ENCODE peak calls at places on chromosome 7, in ten cellular contexts. V is mammary epithelial cell; I is transverse colon; C is ovary; M is uterus; S is left ventricle myocardium inferior; H is hepatocyte; A is naive thymus-derived CD4-positive, alpha-beta T cell; Q is esophagus muscularis mucosa; L is BE2C. J is an unnamed sample.

GRCh38 chr7:131543298-131543697 is 13.1 kb downstream of the PODXL start:
- DNase-seq in S (no peak), H (no peak), M (no peak), Q (no peak), L (no peak), V (no peak), A (no peak), I (no peak), C (no peak), J (no peak)

GRCh38 chr7:157124655-157125054 is 14.1 kb upstream of the UBE3C start:
- DNase-seq in M (no peak), V (no peak), A (no peak), Q (no peak), C (no peak), H (no peak), S (no peak), L (no peak), I (no peak), J (no peak)

GRCh38 chr7:30226593-30227268 is 57.7 kb upstream of the ZNRF2 start:
- DNase-seq in A (no peak), L (peak; percentile 47), H (peak; percentile 70), M (no peak), V (peak; percentile 59), Q (peak; percentile 74), C (no peak), S (no peak), I (peak; percentile 70), J (peak; percentile 71)

GRCh38 chr7:36300696-36301350 is 88.8 kb upstream of the ANLN start:
- DNase-seq in M (no peak), I (no peak), S (no peak), H (no peak), V (no peak), L (no peak), C (no peak), A (no peak), Q (no peak), J (no peak)

GRCh38 chr7:112567388-112567787 is 86.6 kb downstream of the LSMEM1 start:
- DNase-seq in I (no peak), C (no peak), A (no peak), S (no peak), H (no peak), M (no peak), V (no peak), L (no peak), Q (no peak), J (no peak)

GRCh38 chr7:111527545-111527944 is 34.7 kb downstream of the IMMP2L start:
- DNase-seq in Q (no peak), H (no peak), V (no peak), I (no peak), C (no peak), A (no peak), M (no peak), S (no peak), L (no peak), J (no peak)

GRCh38 chr7:31408120-31408729 is 67.7 kb upstream of the NEUROD6 start:
- DNase-seq in H (peak; percentile 70), S (no peak), M (no peak), I (no peak), V (peak; percentile 83), L (no peak), Q (no peak), A (no peak), C (no peak), J (no peak)

GRCh38 chr7:134350682-134351081 is 34.0 kb upstream of the SLC35B4 start:
- DNase-seq in I (no peak), C (no peak), M (no peak), H (no peak), Q (no peak), V (no peak), A (no peak), S (no peak), L (no peak), J (no peak)

GRCh38 chr7:144670251-144670650 is 165.6 kb downstream of the TPK1 start:
- DNase-seq in L (no peak), Q (no peak), A (peak; percentile 11), C (no peak), M (no peak), V (peak; percentile 33), H (peak; percentile 42), I (no peak), S (no peak), J (no peak)

DNA sequence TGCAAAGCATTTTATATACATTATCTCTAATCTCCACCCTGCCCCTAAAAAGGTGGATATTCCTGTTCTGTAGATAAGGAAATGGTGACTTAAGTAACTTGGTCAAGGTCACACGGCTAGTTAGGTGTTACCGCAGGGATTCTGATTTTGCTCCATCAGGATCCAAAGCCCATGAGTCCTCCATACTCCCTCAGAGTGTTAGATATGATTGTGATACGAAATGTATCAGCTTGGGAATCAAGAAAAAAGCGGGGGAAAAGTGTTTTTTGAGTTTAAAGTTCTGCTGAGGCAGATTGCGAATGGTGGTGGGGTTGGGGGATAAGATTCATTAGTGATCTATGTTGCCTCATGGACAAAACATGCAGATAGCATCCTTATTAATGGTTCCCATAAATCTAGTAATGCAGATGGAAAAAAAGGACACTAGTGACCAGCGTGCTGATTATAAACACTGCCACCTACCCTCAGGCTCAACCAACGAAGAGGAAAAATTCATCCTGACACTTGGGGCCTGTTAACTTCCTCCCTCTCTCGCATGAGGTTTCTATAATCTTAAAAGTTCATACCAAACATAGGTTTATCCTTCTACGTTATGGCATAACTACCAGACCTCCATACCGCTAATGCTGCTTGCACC is 2.3 kb downstream of the ICA1 start:
- DNase-seq in M (no peak), I (no peak), H (no peak), Q (no peak), A (no peak), C (no peak), V (no peak), S (no peak), L (peak; percentile 31), J (no peak)
- H3K4me1 ChIP-seq in M (no peaks in the 10 kb centered on the region), I (no peaks in the 10 kb centered on the region), H (no peaks in the 10 kb centered on the region), Q (peaks cover 17% of the 10 kb centered on the region), A (no peaks in the 10 kb centered on the region), C (no peaks in the 10 kb centered on the region), V (peaks cover 5% of the 10 kb centered on the region), S (peaks cover 40% of the 10 kb centered on the region), L (peaks cover 16% of the 10 kb centered on the region), J (no peaks in the 10 kb centered on the region)

DNA sequence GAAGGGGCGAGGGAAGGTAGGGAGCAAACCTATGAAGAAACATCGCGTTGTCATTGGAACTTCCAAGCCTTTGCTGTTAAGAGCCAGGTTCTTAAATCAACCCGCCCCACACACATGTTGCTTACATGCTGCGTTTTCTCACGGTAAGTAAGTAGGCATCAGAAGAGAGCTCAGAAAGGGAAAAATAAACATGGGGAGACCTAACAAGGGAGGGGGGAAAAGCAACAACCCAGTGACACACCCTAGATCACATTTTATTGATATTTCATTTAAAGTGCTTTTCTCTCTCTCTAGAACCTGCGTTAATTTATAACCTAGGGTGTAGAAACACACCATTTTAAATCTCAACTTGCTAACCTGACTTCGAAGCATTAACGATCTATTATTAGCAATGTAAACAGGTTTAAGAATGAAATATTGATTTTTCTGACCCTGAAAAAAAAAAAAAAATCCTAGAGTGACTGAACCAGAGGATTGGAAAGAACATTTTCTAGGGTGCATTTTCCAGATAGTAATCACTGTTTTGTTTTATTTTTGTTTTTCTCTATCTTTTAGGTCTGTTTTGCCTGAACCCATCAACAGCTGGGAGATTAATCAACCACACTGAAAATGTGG is 3.2 kb downstream of the HOXA2 start:
- DNase-seq in A (no peak), L (no peak), C (no peak), V (peak; percentile 62), H (no peak), S (no peak), Q (no peak), I (no peak), M (no peak), J (no peak)
- H3K27me3 ChIP-seq in A (peaks cover 25% of the 10 kb centered on the region), L (peaks cover 99% of the 10 kb centered on the region), C (no peaks in the 10 kb centered on the region), V (no peaks in the 10 kb centered on the region), H (peaks cover 98% of the 10 kb centered on the region), S (peaks cover 100% of the 10 kb centered on the region), Q (no peaks in the 10 kb centered on the region), I (no peaks in the 10 kb centered on the region), M (no peaks in the 10 kb centered on the region), J (no peaks in the 10 kb centered on the region)

DNA sequence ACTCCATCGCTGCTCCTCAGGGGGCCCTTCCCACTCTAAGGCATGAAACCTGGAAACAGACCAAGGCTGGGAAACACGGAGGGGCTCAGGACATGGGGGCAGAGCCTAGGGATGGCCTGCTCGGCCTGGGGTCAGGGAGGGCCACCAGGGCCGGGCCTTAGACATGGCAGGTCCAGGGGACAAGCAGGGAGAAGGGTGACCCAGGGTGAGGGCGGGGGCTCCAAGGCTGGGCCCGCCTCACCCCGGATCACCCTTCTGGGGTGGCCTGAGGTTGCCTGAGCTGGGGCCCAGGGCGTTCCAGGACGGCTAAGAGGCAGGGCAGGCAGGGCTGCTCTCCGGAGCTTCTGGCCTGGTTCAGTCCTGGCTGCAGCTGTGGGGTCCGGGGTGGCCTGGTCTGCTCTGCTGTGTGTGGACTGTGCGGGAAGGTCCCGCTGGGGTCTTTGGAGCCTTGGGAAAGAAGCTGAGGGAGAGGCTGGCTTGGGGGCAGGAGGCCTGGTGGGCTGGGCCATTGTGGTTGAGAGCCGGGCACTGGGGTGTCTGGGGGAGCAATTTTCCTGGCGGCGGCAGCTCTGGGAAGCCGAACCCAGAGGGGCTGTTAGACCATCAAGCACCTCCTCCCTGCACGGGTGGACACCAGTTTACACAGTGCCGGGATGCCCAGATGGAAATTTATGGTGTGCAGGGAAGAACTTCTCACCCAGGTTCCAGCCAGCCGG is 52.2 kb downstream of the UNCX start:
- DNase-seq in Q (no peak), S (peak; percentile 10), C (no peak), H (no peak), A (no peak), M (no peak), I (no peak), V (no peak), L (no peak), J (no peak)
- H3K4me1 ChIP-seq in Q (peaks cover 3% of the 10 kb centered on the region), S (peaks cover 4% of the 10 kb centered on the region), C (no peaks in the 10 kb centered on the region), H (peaks cover 7% of the 10 kb centered on the region), A (no peaks in the 10 kb centered on the region), M (no peaks in the 10 kb centered on the region), I (no peaks in the 10 kb centered on the region), V (no peaks in the 10 kb centered on the region), L (no peaks in the 10 kb centered on the region), J (no peaks in the 10 kb centered on the region)

DNA sequence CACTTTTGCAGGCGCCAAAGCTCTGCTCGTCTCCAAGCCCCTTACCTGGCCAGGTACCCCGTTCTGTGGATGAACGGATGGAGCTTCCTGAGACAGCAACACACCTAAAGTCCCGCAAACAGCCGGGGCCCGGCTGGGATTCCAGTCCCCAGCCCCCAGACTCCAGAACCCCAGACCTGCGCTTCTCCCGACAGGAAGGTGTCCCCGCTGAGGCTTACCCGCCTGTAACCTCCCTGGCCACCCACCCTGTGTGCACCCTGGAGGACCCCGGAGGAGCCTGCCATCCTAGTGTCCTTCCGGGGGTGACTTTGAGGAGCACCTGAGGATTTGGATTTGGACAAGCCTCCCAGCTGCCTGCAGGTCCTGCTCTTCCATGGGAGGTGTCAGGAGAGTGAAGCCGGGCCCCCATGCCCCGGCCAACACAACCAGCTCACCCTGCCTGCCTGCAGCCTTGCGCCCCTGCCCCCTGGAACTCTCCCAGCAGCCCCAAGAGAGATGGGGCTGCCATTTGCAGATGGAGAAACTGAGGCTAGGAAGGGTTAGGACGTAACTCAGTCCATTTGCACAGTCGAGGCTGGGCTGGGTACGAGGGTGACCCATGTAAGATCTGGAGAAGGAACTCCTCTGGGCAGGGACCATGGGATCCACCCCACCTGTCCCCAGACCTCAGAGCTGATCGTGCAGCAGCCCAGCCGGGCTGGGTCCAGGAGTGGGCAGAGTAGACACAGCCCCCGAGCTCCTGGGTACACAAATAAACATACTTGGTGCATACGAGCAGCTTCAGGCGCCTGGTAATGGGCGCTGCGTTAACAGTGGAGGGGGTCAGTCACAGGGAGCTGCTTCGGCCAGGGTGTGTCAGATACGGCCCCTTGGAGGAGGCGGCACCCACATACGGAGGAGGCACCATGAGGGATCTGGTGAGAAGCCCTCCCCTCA is 31.9 kb downstream of the UNCX start:
- DNase-seq in S (no peak), I (no peak), H (no peak), L (no peak), C (no peak), M (no peak), V (no peak), A (no peak), Q (no peak), J (no peak)
- H3K27me3 ChIP-seq in S (peaks cover 92% of the 10 kb centered on the region), I (peaks cover 76% of the 10 kb centered on the region), H (peaks cover 34% of the 10 kb centered on the region), L (peaks cover 86% of the 10 kb centered on the region), C (no peaks in the 10 kb centered on the region), M (peaks cover 20% of the 10 kb centered on the region), V (peaks cover 29% of the 10 kb centered on the region), A (peaks cover 5% of the 10 kb centered on the region), Q (no peaks in the 10 kb centered on the region), J (peaks cover 42% of the 10 kb centered on the region)